ENCODE peak calls at places on chromosome 3, in ten cellular contexts. U is NCI-H2171; J is Right ventricle myocardium superior; M is activated CD8-positive, alpha-beta memory T cell treated with anti-CD3 and anti-CD28 coated beads for 48 hours; K is H9; P is fibroblast of pulmonary artery; O is Peyer's patch; Q is prostate gland; I is cerebellar cortex; T is IMR-90. R is an unnamed sample.

GRCh38 chr3:40468018-40468417 is 8.9 kb upstream of the ZNF619 start:
- DNase-seq in U (no peak), J (no peak), M (no peak), K (no peak), P (no peak), O (no peak), Q (no peak), I (no peak), T (no peak), R (no peak)

GRCh38 chr3:140432176-140432753 is 245.6 kb upstream of the TRIM42 start:
- DNase-seq in U (peak), J (no peak), M (no peak), K (no peak), P (no peak), O (no peak), Q (no peak), I (no peak), T (no peak), R (no peak)

GRCh38 chr3:52891615-52892081 is 5.7 kb downstream of the STIMATE start:
- DNase-seq in U (no peak), J (no peak), M (no peak), K (no peak), P (peak), O (no peak), Q (no peak), I (no peak), T (peak), R (no peak)

GRCh38 chr3:133812872-133813271 is 7.3 kb downstream of the SRPRB start:
- DNase-seq in U (no peak), J (no peak), M (no peak), K (no peak), P (peak), O (no peak), Q (no peak), I (peak), T (peak), R (no peak)

GRCh38 chr3:8239718-8240698 is 261.6 kb upstream of the LMCD1 start:
- DNase-seq in U (peak), J (no peak), M (peak), K (peak), P (peak), O (no peak), Q (peak), I (peak), T (peak), R (no peak)

GRCh38 chr3:22685598-22685997 is 517.5 kb upstream of the UBE2E2 start:
- DNase-seq in U (no peak), J (no peak), M (no peak), K (no peak), P (no peak), O (no peak), Q (no peak), I (no peak), T (no peak), R (no peak)

GRCh38 chr3:143445118-143445517 is 325.5 kb downstream of the CHST2 start:
- DNase-seq in U (no peak), J (no peak), M (no peak), K (no peak), P (no peak), O (no peak), Q (no peak), I (no peak), T (peak), R (no peak)

GRCh38 chr3:116135462-116135861 is 309.8 kb downstream of the LSAMP start:
- DNase-seq in U (no peak), J (peak), M (no peak), K (no peak), P (peak), O (no peak), Q (peak), I (peak), T (peak), R (no peak)

GRCh38 chr3:106345353-106346027 is 476.7 kb upstream of the CBLB start:
- DNase-seq in U (no peak), J (no peak), M (no peak), K (no peak), P (peak), O (no peak), Q (peak), I (no peak), T (peak), R (no peak)

GRCh38 chr3:45551214-45552010 is 43.1 kb upstream of the LIMD1 start:
- DNase-seq in U (no peak), J (peak), M (no peak), K (no peak), P (peak), O (peak), Q (no peak), I (no peak), T (peak), R (no peak)

GRCh38 chr3:194955546-194955945 is 269.9 kb downstream of the FAM43A start:
- DNase-seq in U (no peak), J (no peak), M (no peak), K (no peak), P (no peak), O (no peak), Q (no peak), I (no peak), T (no peak), R (no peak)

GRCh38 chr3:38626171-38626570 is 23.3 kb downstream of the SCN5A start:
- DNase-seq in U (no peak), J (no peak), M (no peak), K (no peak), P (no peak), O (no peak), Q (no peak), I (no peak), T (no peak), R (no peak)

GRCh38 chr3:61829301-61830110 is 268.1 kb downstream of the PTPRG start:
- DNase-seq in U (no peak), J (no peak), M (no peak), K (no peak), P (no peak), O (no peak), Q (no peak), I (peak), T (no peak), R (no peak)

GRCh38 chr3:66372681-66373350 is 128.0 kb downstream of the LRIG1 start:
- DNase-seq in U (no peak), J (peak), M (no peak), K (peak), P (peak), O (peak), Q (no peak), I (peak), T (peak), R (peak)

GRCh38 chr3:141542989-141543388 is 56.2 kb downstream of the RASA2 start:
- DNase-seq in U (no peak), J (no peak), M (no peak), K (no peak), P (no peak), O (no peak), Q (no peak), I (no peak), T (no peak), R (no peak)